ENCODE peak calls at places on chromosomes 2 and 18, in eight cellular contexts. U, N, L, C, M, P, D and J are unnamed samples.

GRCh38 chr18:12606592-12607315 is 51.2 kb downstream of the SPIRE1 start:
- DNase-seq in U (peak; percentile 83), N (no peak), L (peak; percentile 27), C (peak; percentile 90), M (peak; percentile 85), P (no peak), D (no peak), J (no peak)

GRCh38 chr2:74110537-74110936 is 37.2 kb downstream of the BOLA3 start:
- DNase-seq in U (no peak), N (no peak), L (no peak), C (no peak), M (no peak), P (no peak), D (no peak), J (no peak)

GRCh38 chr18:38174594-38174993 is 609.0 kb upstream of the CELF4 start:
- DNase-seq in U (no peak), N (no peak), L (no peak), C (no peak), M (no peak), P (no peak), D (no peak), J (no peak)

GRCh38 chr2:207252979-207253640 is 87.4 kb upstream of the KLF7 start:
- DNase-seq in U (no peak), N (no peak), L (no peak), C (no peak), M (peak; percentile 53), P (no peak), D (no peak), J (peak; percentile 90)

GRCh38 chr2:217978536-217979150 is 24.2 kb downstream of the TNS1 start:
- DNase-seq in U (peak; percentile 14), N (no peak), L (no peak), C (peak; percentile 42), M (no peak), P (peak; percentile 50), D (no peak), J (no peak)

GRCh38 chr18:24277516-24277915 is 120.1 kb downstream of the OSBPL1A start:
- DNase-seq in U (no peak), N (no peak), L (no peak), C (no peak), M (no peak), P (no peak), D (no peak), J (no peak)

GRCh38 chr2:73205611-73206010 is 3.2 kb downstream of the NOTO start:
- DNase-seq in U (no peak), N (no peak), L (no peak), C (no peak), M (no peak), P (no peak), D (no peak), J (no peak)

GRCh38 chr2:148965596-148966431 is 72.7 kb upstream of the LYPD6B start:
- DNase-seq in U (no peak), N (no peak), L (no peak), C (no peak), M (no peak), P (no peak), D (no peak), J (peak; percentile 58)

GRCh38 chr2:74004212-74005182 is 19.8 kb downstream of the TET3 start:
- DNase-seq in U (no peak), N (no peak), L (no peak), C (no peak), M (no peak), P (no peak), D (peak; percentile 37), J (no peak)

GRCh38 chr18:41745166-41746049 is 209.6 kb upstream of the PIK3C3 start:
- DNase-seq in U (peak; percentile 57), N (peak; percentile 29), L (no peak), C (peak; percentile 71), M (peak; percentile 6), P (peak; percentile 83), D (no peak), J (peak; percentile 71)

GRCh38 chr18:48631851-48632250 is 93.0 kb downstream of the CTIF start:
- DNase-seq in U (no peak), N (no peak), L (no peak), C (no peak), M (no peak), P (no peak), D (no peak), J (peak; percentile 9)

GRCh38 chr18:35616664-35617423 is 35.3 kb downstream of the GALNT1 start:
- DNase-seq in U (peak; percentile 72), N (peak; percentile 63), L (no peak), C (peak; percentile 95), M (peak; percentile 92), P (no peak), D (no peak), J (peak; percentile 87)

GRCh38 chr2:173210270-173211196 is 134.9 kb downstream of the MAP3K20 start:
- DNase-seq in U (peak; percentile 93), N (peak; percentile 74), L (peak; percentile 65), C (peak; percentile 87), M (peak; percentile 97), P (peak; percentile 76), D (peak; percentile 76), J (peak; percentile 81)

GRCh38 chr2:173264603-173265366 is 89.9 kb upstream of the CDCA7 start:
- DNase-seq in U (no peak), N (no peak), L (no peak), C (no peak), M (no peak), P (no peak), D (no peak), J (peak; percentile 90)

GRCh38 chr2:43258547-43259156 is 32.2 kb upstream of the ZFP36L2 start:
- DNase-seq in U (no peak), N (no peak), L (no peak), C (no peak), M (no peak), P (no peak), D (no peak), J (no peak)

DNA sequence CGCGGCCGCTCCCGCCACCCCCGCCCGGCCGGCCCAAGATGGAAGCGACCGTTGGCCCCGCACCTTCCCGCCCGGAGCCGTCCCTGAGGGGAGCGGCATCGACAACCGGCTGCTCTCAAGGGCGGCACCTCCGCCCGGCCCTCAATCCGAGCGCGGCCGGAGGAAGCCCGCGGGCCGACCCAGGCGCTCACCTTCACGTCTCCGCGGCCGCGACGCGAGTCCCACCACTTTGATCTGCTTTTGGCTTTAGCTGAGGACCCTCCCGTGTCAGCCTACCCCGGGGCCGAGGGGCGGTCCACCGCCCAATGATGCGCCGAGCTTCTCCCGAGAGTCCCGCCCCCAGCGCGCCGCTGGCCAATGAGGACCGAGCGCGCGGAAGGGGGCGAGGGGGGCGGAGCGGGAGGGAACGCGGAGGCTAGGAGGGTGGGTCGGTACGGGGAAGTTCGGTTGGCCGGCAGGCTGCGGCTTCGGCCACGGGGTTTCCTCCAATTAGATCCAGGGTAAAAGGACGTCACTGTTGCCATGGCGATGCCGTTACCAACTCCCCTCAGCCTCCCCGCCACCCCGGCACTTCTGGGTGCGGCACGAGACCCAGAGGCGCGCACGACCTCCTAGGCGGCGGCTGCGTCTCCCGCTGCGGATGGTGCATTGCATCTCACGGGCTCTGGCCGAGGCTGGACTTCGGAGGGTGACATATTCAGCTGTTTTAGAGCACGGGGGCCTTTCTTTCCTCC is at the start of gene YWHAQ:
- DNase-seq in U (peak; percentile 98), N (peak; percentile 97), L (peak; percentile 97), C (peak; percentile 99), M (peak; percentile 99), P (peak; percentile 99), D (peak; percentile 98), J (peak; percentile 100)
- H3K9ac ChIP-seq in U (peak within 1 kb of the TSS; percentile 94), N (peak within 1 kb of the TSS; percentile 97), L (peak within 1 kb of the TSS; percentile 95), C (peak within 1 kb of the TSS; percentile 77), M (peak within 1 kb of the TSS; percentile 98), P (peak within 1 kb of the TSS; percentile 98), D (peak within 1 kb of the TSS; percentile 84), J (peak within 1 kb of the TSS; percentile 86)

GRCh38 chr2:2591542-2591940 is 260.5 kb upstream of the MYT1L start:
- DNase-seq in U (no peak), N (no peak), L (no peak), C (no peak), M (no peak), P (no peak), D (no peak), J (no peak)

GRCh38 chr2:2587364-2587763 is 256.3 kb upstream of the MYT1L start:
- DNase-seq in U (no peak), N (no peak), L (no peak), C (no peak), M (no peak), P (no peak), D (no peak), J (no peak)

GRCh38 chr2:2588777-2589176 is 257.7 kb upstream of the MYT1L start:
- DNase-seq in U (no peak), N (no peak), L (no peak), C (no peak), M (no peak), P (no peak), D (no peak), J (no peak)

GRCh38 chr2:2590141-2590540 is 259.1 kb upstream of the MYT1L start:
- DNase-seq in U (no peak), N (no peak), L (no peak), C (no peak), M (no peak), P (no peak), D (no peak), J (no peak)

GRCh38 chr2:2590796-2591541 is 259.9 kb upstream of the MYT1L start:
- DNase-seq in U (no peak), N (no peak), L (no peak), C (no peak), M (no peak), P (no peak), D (no peak), J (no peak)
- H3K9ac ChIP-seq in U (no peak overlapping the region), N (no peak overlapping the region), L (no peak overlapping the region), C (no peak overlapping the region), M (no peak overlapping the region), P (no peak overlapping the region), D (no peak overlapping the region), J (no peak overlapping the region)

DNA sequence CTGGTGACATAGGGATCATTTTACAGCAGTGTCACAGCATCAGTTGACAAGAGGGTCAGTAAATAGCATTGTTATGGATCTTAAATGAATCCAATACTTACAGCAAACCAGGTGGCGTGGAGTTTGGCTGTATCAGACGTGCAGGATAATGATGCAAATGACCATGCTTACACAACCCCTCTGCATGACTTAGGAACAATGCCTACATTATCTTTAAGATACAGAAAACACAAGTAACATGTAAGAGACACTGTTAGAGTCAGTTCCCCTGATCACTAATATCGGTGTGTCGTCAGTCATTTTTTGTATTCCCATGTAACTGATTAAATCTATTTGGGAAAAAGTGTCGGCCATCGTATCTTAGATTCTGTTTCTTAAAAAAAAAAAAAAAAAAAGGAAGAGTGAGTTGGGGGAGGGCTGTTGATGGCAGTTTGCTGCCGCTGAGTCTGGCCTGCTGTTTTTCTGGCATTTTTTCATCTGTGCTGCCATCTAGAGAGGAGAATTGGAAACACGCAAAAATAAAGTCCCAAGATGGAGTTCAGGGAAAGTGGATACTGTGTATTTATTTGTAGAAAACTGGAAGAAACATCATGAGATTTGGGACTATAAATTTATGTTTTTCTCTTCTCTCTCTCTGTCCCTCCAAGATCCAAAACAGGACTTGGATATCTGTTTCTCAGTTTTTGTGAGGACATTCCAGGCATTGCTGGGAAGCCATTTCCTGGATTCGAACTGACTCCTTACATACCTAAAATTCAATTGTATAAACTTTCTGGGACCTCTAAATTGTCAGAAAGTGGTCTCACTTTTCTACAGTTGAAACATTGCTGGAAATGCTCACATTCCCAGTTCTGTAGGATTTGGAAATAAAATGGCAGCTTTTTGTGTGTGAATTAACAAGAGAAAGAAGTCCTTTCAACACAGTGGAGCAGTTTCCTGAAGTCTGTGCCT is 60.3 kb upstream of the AGPS start:
- DNase-seq in U (peak; percentile 75), N (peak; percentile 64), L (peak; percentile 39), C (peak; percentile 87), M (peak; percentile 83), P (peak; percentile 69), D (peak; percentile 67), J (peak; percentile 86)
- H3K9ac ChIP-seq in U (no peak overlapping the region), N (peak overlapping the region; percentile 6), L (peak overlapping the region; percentile 34), C (peak overlapping the region; percentile 52), M (peak overlapping the region; percentile 82), P (no peak overlapping the region), D (peak overlapping the region; percentile 11), J (no peak overlapping the region)

GRCh38 chr2:157831573-157832315 is 44.4 kb downstream of the ACVR1 start:
- DNase-seq in U (no peak), N (no peak), L (no peak), C (no peak), M (no peak), P (no peak), D (no peak), J (no peak)
- H3K9ac ChIP-seq in U (peak overlapping the region; percentile 41), N (no peak overlapping the region), L (no peak overlapping the region), C (no peak overlapping the region), M (no peak overlapping the region), P (no peak overlapping the region), D (no peak overlapping the region), J (no peak overlapping the region)